ENCODE peak calls at places on chromosomes 5 and 9, in four cellular contexts. One of them, this sample, is unnamed.

GRCh38 chr5:113806250-113806649 is 292.8 kb downstream of the YTHDC2 start:
- DNase-seq in uterus: no peak
- DNase-seq in B cell: no peak
- DNase-seq in GM12865: no peak
- DNase-seq in this sample: no peak

GRCh38 chr5:77211013-77211690 is 672 bp downstream of the PDE8B start:
- DNase-seq in uterus: no peak
- DNase-seq in B cell: no peak
- DNase-seq in GM12865: no peak
- DNase-seq in this sample: no peak

GRCh38 chr9:134226221-134226930 is 62.0 kb upstream of the RNU6ATAC start:
- DNase-seq in uterus: no peak
- DNase-seq in B cell: no peak
- DNase-seq in GM12865: no peak
- DNase-seq in this sample: no peak

GRCh38 chr9:116218399-116218798 is 64.8 kb downstream of the PAPPA start:
- DNase-seq in uterus: no peak
- DNase-seq in B cell: no peak
- DNase-seq in GM12865: no peak
- DNase-seq in this sample: no peak

GRCh38 chr5:3310551-3311340 is 284.9 kb upstream of the IRX1 start:
- DNase-seq in uterus: no peak
- DNase-seq in B cell: no peak
- DNase-seq in GM12865: no peak
- DNase-seq in this sample: no peak

GRCh38 chr9:12956261-12956660 is 181.4 kb downstream of the LURAP1L start:
- DNase-seq in uterus: no peak
- DNase-seq in B cell: no peak
- DNase-seq in GM12865: no peak
- DNase-seq in this sample: peak

GRCh38 chr5:14716755-14717752 is 52.5 kb downstream of the OTULIN start:
- DNase-seq in uterus: no peak
- DNase-seq in B cell: no peak
- DNase-seq in GM12865: no peak
- DNase-seq in this sample: no peak

GRCh38 chr5:58800410-58800809 is 217.5 kb downstream of the RAB3C start:
- DNase-seq in uterus: no peak
- DNase-seq in B cell: no peak
- DNase-seq in GM12865: no peak
- DNase-seq in this sample: no peak

GRCh38 chr9:34653131-34653530 is 1.1 kb downstream of the IL11RA start:
- DNase-seq in uterus: no peak
- DNase-seq in B cell: no peak
- DNase-seq in GM12865: no peak
- DNase-seq in this sample: peak

GRCh38 chr5:1165864-1166263 is 35.5 kb upstream of the SLC6A19 start:
- DNase-seq in uterus: no peak
- DNase-seq in B cell: no peak
- DNase-seq in GM12865: no peak
- DNase-seq in this sample: no peak

GRCh38 chr9:107593224-107593870 is 103.8 kb upstream of the KLF4 start:
- DNase-seq in uterus: no peak
- DNase-seq in B cell: no peak
- DNase-seq in GM12865: no peak
- DNase-seq in this sample: no peak

GRCh38 chr5:95102080-95102479 is 182.8 kb downstream of the MCTP1 start:
- DNase-seq in uterus: no peak
- DNase-seq in B cell: no peak
- DNase-seq in GM12865: no peak
- DNase-seq in this sample: no peak

GRCh38 chr5:68449380-68449779 is 233.8 kb downstream of the PIK3R1 start:
- DNase-seq in uterus: no peak
- DNase-seq in B cell: no peak
- DNase-seq in GM12865: no peak
- DNase-seq in this sample: no peak

GRCh38 chr5:14696057-14696456 is 31.5 kb downstream of the OTULIN start:
- DNase-seq in uterus: no peak
- DNase-seq in B cell: no peak
- DNase-seq in GM12865: no peak
- DNase-seq in this sample: no peak

This sample was measured in brain microvascular endothelial cell.